ENCODE peak calls at places on chromosomes 4 and X, in nine cellular contexts. Y is endothelial cell; Q is AG08395; S is fibroblast of the aortic adventitia; F is amygdala; N is ovary; D is ACHN; V is SK-N-DZ; T is stimulated activated CD8-positive, alpha-beta memory T cell treated with anti-CD3 and anti-CD28 coated beads, Interleukin-12 subunit alpha, Interleukin-12 subunit beta, amount 100 ng/mL, for 1 hour. Z is an unnamed sample.

GRCh38 chr4:31185014-31185585 is 464.9 kb downstream of the PCDH7 start:
- DNase-seq in N (no peak), Y (no peak), T (no peak), V (no peak), S (no peak), Q (no peak), F (no peak), D (no peak), Z (no peak)

GRCh38 chr4:147591048-147591577 is 26.1 kb upstream of the TMEM184C start:
- DNase-seq in T (no peak), S (peak; percentile 40), Y (no peak), V (no peak), F (no peak), Q (no peak), D (no peak), N (no peak), Z (no peak)

GRCh38 chr4:31442236-31442635 is 722.1 kb downstream of the PCDH7 start:
- DNase-seq in S (no peak), T (no peak), V (no peak), F (no peak), Y (no peak), N (no peak), D (no peak), Q (no peak), Z (no peak)

GRCh38 chr4:77783881-77784280 is 35.3 kb downstream of the CNOT6L start:
- DNase-seq in S (no peak), Y (no peak), N (no peak), F (no peak), Q (no peak), V (no peak), T (no peak), D (no peak), Z (no peak)

GRCh38 chrX:132114607-132115006 is 13.2 kb downstream of the FRMD7 start:
- DNase-seq in D (no peak), T (no peak), F (no peak), Y (no peak), Q (no peak), S (no peak), N (no peak), V (no peak), Z (no peak)

GRCh38 chrX:120023259-120023658 is 54.2 kb downstream of the RHOXF2B start:
- DNase-seq in S (no peak), V (no peak), D (no peak), F (no peak), Y (no peak), Q (no peak), N (no peak), T (no peak), Z (no peak)

GRCh38 chrX:3663576-3664290 is 49.7 kb downstream of the PRKX start:
- DNase-seq in T (no peak), F (no peak), V (no peak), N (no peak), Y (no peak), Q (no peak), D (no peak), S (no peak), Z (no peak)

GRCh38 chrX:154059231-154059630 is 38.3 kb downstream of the MECP2 start:
- DNase-seq in F (no peak), Y (no peak), D (no peak), T (no peak), S (no peak), Q (no peak), N (no peak), V (no peak), Z (no peak)

GRCh38 chr4:143397887-143398286 is 61.2 kb downstream of the GAB1 start:
- DNase-seq in N (no peak), V (no peak), S (no peak), T (no peak), Y (no peak), F (no peak), D (no peak), Q (no peak), Z (no peak)

GRCh38 chr4:140244328-140244727 is 90.3 kb upstream of the MAML3 start:
- DNase-seq in Y (no peak), S (no peak), T (no peak), F (no peak), Q (no peak), N (no peak), V (no peak), D (no peak), Z (no peak)

GRCh38 chrX:141814213-141814857 is 23.8 kb upstream of the MAGEC3 start:
- DNase-seq in S (no peak), T (no peak), Y (no peak), Q (no peak), N (no peak), V (no peak), F (no peak), D (no peak), Z (no peak)

GRCh38 chr4:112145820-112146813 is 863 bp downstream of the FAM241A start:
- DNase-seq in Y (peak; percentile 71), T (peak; percentile 42), Q (peak; percentile 42), S (peak; percentile 49), V (peak; percentile 25), F (no peak), N (peak; percentile 44), D (peak; percentile 44), Z (peak; percentile 56)

GRCh38 chr4:95531141-95531540 is 17.6 kb downstream of the UNC5C start:
- DNase-seq in Q (no peak), N (no peak), Y (no peak), V (peak; percentile 88), T (no peak), S (no peak), D (no peak), F (no peak), Z (no peak)

GRCh38 chr4:5186584-5187170 is 135.4 kb downstream of the STK32B start:
- DNase-seq in N (no peak), T (no peak), F (no peak), Y (no peak), V (no peak), Q (no peak), D (no peak), S (no peak), Z (no peak)

GRCh38 chr4:74675673-74676279 is 118.5 kb downstream of the BTC start:
- DNase-seq in Q (peak; percentile 68), N (no peak), F (no peak), V (peak; percentile 11), Y (peak; percentile 40), T (no peak), D (peak; percentile 75), S (peak; percentile 83), Z (no peak)

GRCh38 chrX:76433219-76433618 is 5.7 kb downstream of the MAGEE1 start:
- DNase-seq in Q (no peak), D (no peak), F (no peak), T (no peak), S (no peak), N (no peak), Y (no peak), V (no peak), Z (no peak)

GRCh38 chrX:136768469-136769084 is 12.2 kb downstream of the ARHGEF6 start:
- DNase-seq in F (no peak), N (peak; percentile 33), Y (no peak), T (no peak), V (no peak), D (peak; percentile 55), Q (peak; percentile 80), S (peak; percentile 90), Z (no peak)

GRCh38 chr4:53507671-53508286 is 83.5 kb downstream of the LNX1 start:
- DNase-seq in N (no peak), V (no peak), T (no peak), F (no peak), Y (no peak), Q (no peak), D (no peak), S (peak; percentile 98), Z (no peak)

GRCh38 chrX:18354369-18355329 is at the start of gene SCML2:
- DNase-seq in D (peak; percentile 39), T (no peak), V (peak; percentile 35), N (peak; percentile 63), Q (peak; percentile 32), F (peak; percentile 26), S (peak; percentile 35), Y (peak; percentile 49), Z (peak; percentile 58)

GRCh38 chr4:3405176-3405575 is 36.6 kb upstream of the HGFAC start:
- DNase-seq in D (no peak), F (no peak), N (no peak), T (no peak), Q (no peak), S (no peak), V (no peak), Y (no peak), Z (no peak)